ENCODE peak calls at places on chromosome 9, in four cellular contexts. O is fibroblast of lung, H is body of pancreas, M is lower lobe of right lung. Y is an unnamed sample. For H3K9me3, the result is how much of the 10 kb centered on the place peaks cover.

GRCh38 chr9:131418143-131419028 is 24.5 kb downstream of the PRRC2B start:
- DNase-seq in O (no peak), H (peak), M (peak), Y (no peak)

GRCh38 chr9:38443181-38443580 is 18.9 kb upstream of the IGFBPL1 start:
- DNase-seq in O (peak), H (peak), M (no peak), Y (no peak)

GRCh38 chr9:133055788-133056420 is 5.9 kb upstream of the CEL start:
- DNase-seq in O (no peak), H (no peak), M (no peak), Y (no peak)

GRCh38 chr9:74951725-74952151 is 974 bp downstream of the C9orf40 start:
- DNase-seq in O (peak), H (peak), M (peak), Y (peak)

GRCh38 chr9:99253772-99254431 is 31.8 kb downstream of the SEC61B start:
- DNase-seq in O (peak), H (no peak), M (no peak), Y (peak)

GRCh38 chr9:133916159-133916541 is 76.0 kb downstream of the VAV2 start:
- DNase-seq in O (peak), H (peak), M (no peak), Y (no peak)

GRCh38 chr9:91580136-91580535 is 156.5 kb upstream of the NFIL3 start:
- DNase-seq in O (peak), H (no peak), M (no peak), Y (no peak)

GRCh38 chr9:90007516-90008430 is 403.0 kb downstream of the GADD45G start:
- DNase-seq in O (peak), H (no peak), M (no peak), Y (no peak)

GRCh38 chr9:12775373-12775962 is 648 bp downstream of the LURAP1L start:
- DNase-seq in O (peak), H (peak), M (peak), Y (no peak)

GRCh38 chr9:126701820-126702500 is 88.2 kb downstream of the LMX1B start:
- DNase-seq in O (no peak), H (no peak), M (peak), Y (peak)

GRCh38 chr9:116191757-116192415 is 38.3 kb downstream of the PAPPA start:
- DNase-seq in O (no peak), H (no peak), M (no peak), Y (no peak)

GRCh38 chr9:20618361-20618799 is 3.9 kb downstream of the MLLT3 start:
- DNase-seq in O (peak), H (peak), M (no peak), Y (no peak)

GRCh38 chr9:121814594-121814993 is 163.2 kb downstream of the DAB2IP start:
- DNase-seq in O (no peak), H (no peak), M (no peak), Y (no peak)

GRCh38 chr9:83646500-83647239 is 23.7 kb downstream of the IDNK start:
- DNase-seq in O (no peak), H (no peak), M (no peak), Y (no peak)

GRCh38 chr9:137875846-137876245 is 1.7 kb upstream of the CACNA1B start:
- DNase-seq in O (no peak), H (no peak), M (peak), Y (no peak)

GRCh38 chr9:29078063-29078660 is 1504.9 kb upstream of the C9orf72 start:
- DNase-seq in O (peak), H (no peak), M (no peak), Y (no peak)

GRCh38 chr9:74773886-74774479 is 113.7 kb downstream of the TRPM6 start:
- DNase-seq in O (peak), H (peak), M (peak), Y (peak)

GRCh38 chr9:8036914-8037524 is 237.4 kb upstream of the DMAC1 start:
- DNase-seq in O (no peak), H (no peak), M (no peak), Y (no peak)

GRCh38 chr9:8037745-8038144 is 238.2 kb upstream of the DMAC1 start:
- DNase-seq in O (no peak), H (no peak), M (no peak), Y (no peak)
- H3K9me3 ChIP-seq in O (under half), H (under half), M (under half), Y (half or more)

DNA sequence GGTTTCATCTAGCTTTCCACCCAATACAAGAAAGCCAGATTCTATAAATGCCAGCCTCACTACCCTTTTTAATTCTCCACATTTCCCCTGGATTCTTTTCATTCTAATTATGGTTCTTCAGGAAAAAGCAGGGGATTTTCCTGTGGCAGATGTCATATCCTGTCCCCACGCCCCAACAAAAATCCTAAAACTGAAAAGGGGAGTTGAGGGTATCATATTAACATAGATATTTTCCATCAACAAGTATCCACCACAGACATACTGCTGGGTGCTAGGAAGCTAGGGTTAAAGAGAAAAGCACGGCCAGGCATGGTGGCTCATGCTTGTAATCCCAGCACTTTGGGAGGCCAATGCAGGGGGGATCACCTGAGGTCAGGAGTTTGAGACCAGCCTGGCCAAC is 38.0 kb downstream of the CDK5RAP2 start:
- DNase-seq in O (no peak), H (no peak), M (no peak), Y (no peak)
- H3K9me3 ChIP-seq in O (under half), H (under half), M (under half), Y (under half)

GRCh38 chr9:1400983-1401382 is 350.8 kb downstream of the DMRT2 start:
- DNase-seq in O (no peak), H (no peak), M (no peak), Y (no peak)
- H3K9me3 ChIP-seq in O (under half), H (under half), M (under half), Y (under half)

GRCh38 chr9:40909821-40910220 is 218.7 kb downstream of the FOXD4L6 start:
- DNase-seq in O (no peak), H (no peak), M (no peak), Y (no peak)
- H3K9me3 ChIP-seq in O (under half), H (under half), M (half or more), Y (half or more)

GRCh38 chr9:77021289-77021927 is 2.0 kb downstream of the FOXB2 start:
- DNase-seq in O (no peak), H (no peak), M (no peak), Y (no peak)
- H3K9me3 ChIP-seq in O (under half), H (under half), M (under half), Y (under half)

Y was measured in spleen.